ENCODE peak calls at places on chromosomes 16 and 17, in eight cellular contexts. G is stimulated activated CD8-positive, alpha-beta memory T cell treated with anti-CD3 and anti-CD28 coated beads, Interleukin-7, amount 100 ng/mL, for 1 hour; Y is NCI-H1105 treated with DMSO at 0.1 percent for 48 hours; O is HuH-7.5; K is activated CD4-positive, alpha-beta T cell treated with anti-CD3 and anti-CD28 coated beads, Interleukin-2, amount 10 ng/mL, durations not matched to agents 24 days and 14 days; F is EL; B is Calu3; S is activated CD4-positive, alpha-beta memory T cell treated with anti-CD3 and anti-CD28 coated beads for 36 hours. X is an unnamed sample.

GRCh38 chr17:39591958-39592954 is 15.5 kb downstream of the NEUROD2 start:
- DNase-seq in G (no peak), Y (peak), O (peak), K (peak), F (peak), B (peak), S (peak), X (no peak)

GRCh38 chr17:36705651-36706436 is 104.5 kb downstream of the MRM1 start:
- DNase-seq in G (no peak), Y (peak), O (peak), K (peak), F (peak), B (peak), S (peak), X (no peak)

GRCh38 chr17:1629647-1630310 is 1.1 kb upstream of the SLC43A2 start:
- DNase-seq in G (peak), Y (peak), O (peak), K (peak), F (peak), B (peak), S (peak), X (no peak)

GRCh38 chr17:19727466-19728113 is 11.2 kb upstream of the SLC47A2 start:
- DNase-seq in G (no peak), Y (peak), O (no peak), K (no peak), F (peak), B (no peak), S (no peak), X (peak)

GRCh38 chr16:81543571-81543970 is 99.0 kb downstream of the CMIP start:
- DNase-seq in G (no peak), Y (no peak), O (no peak), K (no peak), F (peak), B (no peak), S (no peak), X (no peak)

GRCh38 chr17:44774271-44775135 is 15.7 kb downstream of the ADAM11 start:
- DNase-seq in G (peak), Y (peak), O (peak), K (peak), F (peak), B (peak), S (peak), X (no peak)

GRCh38 chr16:88357306-88358032 is 25.3 kb upstream of the ZNF469 start:
- DNase-seq in G (no peak), Y (no peak), O (no peak), K (no peak), F (peak), B (no peak), S (no peak), X (peak)

GRCh38 chr16:66491716-66492064 is 58.2 kb downstream of the TK2 start:
- DNase-seq in G (no peak), Y (no peak), O (no peak), K (no peak), F (no peak), B (no peak), S (peak), X (no peak)

GRCh38 chr17:37698132-37698615 is 46.7 kb downstream of the HNF1B start:
- DNase-seq in G (no peak), Y (no peak), O (peak), K (peak), F (peak), B (peak), S (peak), X (no peak)

GRCh38 chr16:79278506-79278905 is 322.0 kb downstream of the MAF start:
- DNase-seq in G (no peak), Y (no peak), O (no peak), K (peak), F (no peak), B (no peak), S (peak), X (no peak)

X was measured in BJ.